ENCODE peak calls at places on chromosomes 2 and 18, in five cellular contexts. One of them, this sample, is unnamed.

GRCh38 chr2:170371231-170371630 is 193.3 kb downstream of the MYO3B start:
- DNase-seq in Caki2: no peak
- DNase-seq in activated T-cell treated with anti-CD3 and anti-CD28 coated beads, Interleukin-2, amount 50 U/mL, for 1 hour: no peak
- DNase-seq in iris pigment epithelial cell: no peak
- DNase-seq in fibroblast of lung: no peak
- DNase-seq in this sample: no peak

GRCh38 chr2:116510117-116510671 is 1304.3 kb upstream of the DDX18 start:
- DNase-seq in iris pigment epithelial cell: peak
- DNase-seq in fibroblast of lung: no peak
- DNase-seq in Caki2: peak
- DNase-seq in activated T-cell treated with anti-CD3 and anti-CD28 coated beads, Interleukin-2, amount 50 U/mL, for 1 hour: no peak
- DNase-seq in this sample: peak

GRCh38 chr18:28823506-28824182 is 646.7 kb upstream of the CDH2 start:
- DNase-seq in activated T-cell treated with anti-CD3 and anti-CD28 coated beads, Interleukin-2, amount 50 U/mL, for 1 hour: no peak
- DNase-seq in iris pigment epithelial cell: no peak
- DNase-seq in Caki2: no peak
- DNase-seq in fibroblast of lung: no peak
- DNase-seq in this sample: no peak

GRCh38 chr2:28356095-28356911 is 36.4 kb upstream of the FOSL2 start:
- DNase-seq in activated T-cell treated with anti-CD3 and anti-CD28 coated beads, Interleukin-2, amount 50 U/mL, for 1 hour: peak
- DNase-seq in Caki2: peak
- DNase-seq in fibroblast of lung: peak
- DNase-seq in iris pigment epithelial cell: peak
- DNase-seq in this sample: peak

GRCh38 chr2:30268296-30268871 is 37.0 kb downstream of the LBH start:
- DNase-seq in activated T-cell treated with anti-CD3 and anti-CD28 coated beads, Interleukin-2, amount 50 U/mL, for 1 hour: no peak
- DNase-seq in fibroblast of lung: no peak
- DNase-seq in iris pigment epithelial cell: no peak
- DNase-seq in Caki2: no peak
- DNase-seq in this sample: no peak

GRCh38 chr2:165539985-165540384 is 70.5 kb downstream of the CSRNP3 start:
- DNase-seq in fibroblast of lung: no peak
- DNase-seq in activated T-cell treated with anti-CD3 and anti-CD28 coated beads, Interleukin-2, amount 50 U/mL, for 1 hour: no peak
- DNase-seq in Caki2: no peak
- DNase-seq in iris pigment epithelial cell: no peak
- DNase-seq in this sample: no peak

GRCh38 chr18:45359275-45360009 is 255.8 kb upstream of the SLC14A2 start:
- DNase-seq in iris pigment epithelial cell: no peak
- DNase-seq in Caki2: peak
- DNase-seq in activated T-cell treated with anti-CD3 and anti-CD28 coated beads, Interleukin-2, amount 50 U/mL, for 1 hour: no peak
- DNase-seq in fibroblast of lung: no peak
- DNase-seq in this sample: no peak

GRCh38 chr2:217941886-217942728 is 60.7 kb downstream of the TNS1 start:
- DNase-seq in iris pigment epithelial cell: no peak
- DNase-seq in fibroblast of lung: no peak
- DNase-seq in activated T-cell treated with anti-CD3 and anti-CD28 coated beads, Interleukin-2, amount 50 U/mL, for 1 hour: no peak
- DNase-seq in Caki2: no peak
- DNase-seq in this sample: no peak

This sample was measured in astrocyte of the spinal cord.